ENCODE peak calls at places on chromosomes 1 and 21, in four cellular contexts. One of them, this sample, is unnamed.

GRCh38 chr1:46524843-46525242 is 26.6 kb downstream of the KNCN start:
- DNase-seq in HCT116: no peak
- DNase-seq in HepG2: no peak
- DNase-seq in K562: no peak
- DNase-seq in this sample: no peak

GRCh38 chr1:164983023-164983650 is 373.4 kb downstream of the LMX1A start:
- DNase-seq in HCT116: no peak
- DNase-seq in K562: no peak
- DNase-seq in HepG2: no peak
- DNase-seq in this sample: no peak

GRCh38 chr1:204989266-204990058 is 53.5 kb upstream of the CNTN2 start:
- DNase-seq in HepG2: peak; percentile 46
- DNase-seq in K562: peak; percentile 71
- DNase-seq in HCT116: peak; percentile 45
- DNase-seq in this sample: peak; percentile 95

GRCh38 chr1:55816456-55816794 is 601.3 kb upstream of the USP24 start:
- DNase-seq in HCT116: no peak
- DNase-seq in HepG2: no peak
- DNase-seq in K562: no peak
- DNase-seq in this sample: no peak

GRCh38 chr1:224543453-224543852 is 72.7 kb upstream of the CNIH3 start:
- DNase-seq in K562: no peak
- DNase-seq in HepG2: no peak
- DNase-seq in HCT116: no peak
- DNase-seq in this sample: no peak

GRCh38 chr1:234875953-234876814 is 252.5 kb downstream of the TOMM20 start:
- DNase-seq in HepG2: peak; percentile 98
- DNase-seq in K562: peak; percentile 99
- DNase-seq in HCT116: no peak
- DNase-seq in this sample: no peak

GRCh38 chr1:97904528-97904927 is 16.3 kb downstream of the DPYD start:
- DNase-seq in HCT116: no peak
- DNase-seq in K562: no peak
- DNase-seq in HepG2: no peak
- DNase-seq in this sample: no peak

GRCh38 chr1:21635138-21635535 is 34.0 kb downstream of the RAP1GAP start:
- DNase-seq in HepG2: no peak
- DNase-seq in HCT116: no peak
- DNase-seq in K562: no peak
- DNase-seq in this sample: no peak

GRCh38 chr21:35508389-35508888 is 459.3 kb upstream of the RUNX1 start:
- DNase-seq in HepG2: peak; percentile 72
- DNase-seq in K562: peak; percentile 84
- DNase-seq in HCT116: peak; percentile 58
- DNase-seq in this sample: no peak

GRCh38 chr21:42440187-42440792 is 36.6 kb downstream of the UBASH3A start:
- DNase-seq in HCT116: no peak
- DNase-seq in K562: no peak
- DNase-seq in HepG2: no peak
- DNase-seq in this sample: no peak

GRCh38 chr1:54404939-54405880 is 984 bp downstream of the SSBP3 start:
- DNase-seq in HCT116: no peak
- DNase-seq in K562: peak; percentile 54
- DNase-seq in HepG2: no peak
- DNase-seq in this sample: peak; percentile 71

GRCh38 chr1:87594736-87595383 is 266.2 kb downstream of the LMO4 start:
- DNase-seq in HepG2: no peak
- DNase-seq in HCT116: no peak
- DNase-seq in K562: no peak
- DNase-seq in this sample: no peak
- TF ChIP-seq ELF1 in HepG2: no peak
- TF ChIP-seq ELF1 in HCT116: no peak
- TF ChIP-seq ELF1 in K562: no peak
- TF ChIP-seq ELF1 in this sample: no peak

GRCh38 chr1:220887868-220888664 is 8.8 kb downstream of the HLX start:
- DNase-seq in K562: no peak
- DNase-seq in HCT116: no peak
- DNase-seq in HepG2: no peak
- DNase-seq in this sample: peak; percentile 58
- TF ChIP-seq ELF1 in K562: no peak
- TF ChIP-seq ELF1 in HCT116: no peak
- TF ChIP-seq ELF1 in HepG2: no peak
- TF ChIP-seq ELF1 in this sample: no peak

GRCh38 chr1:154191990-154192450 is at the start of gene TPM3:
- DNase-seq in HepG2: no peak
- DNase-seq in HCT116: no peak
- DNase-seq in K562: no peak
- DNase-seq in this sample: no peak
- TF ChIP-seq ELF1 in HepG2: no peak
- TF ChIP-seq ELF1 in HCT116: no peak
- TF ChIP-seq ELF1 in K562: no peak
- TF ChIP-seq ELF1 in this sample: no peak

GRCh38 chr1:225770586-225771248 is 6.9 kb upstream of the SRP9 start:
- DNase-seq in HCT116: no peak
- DNase-seq in HepG2: peak; percentile 48
- DNase-seq in K562: no peak
- DNase-seq in this sample: no peak

GRCh38 chr1:225774276-225775147 is 3.1 kb upstream of the SRP9 start:
- DNase-seq in HepG2: no peak
- DNase-seq in K562: no peak
- DNase-seq in HCT116: no peak
- DNase-seq in this sample: no peak

GRCh38 chr1:225771661-225772322 is 5.8 kb upstream of the SRP9 start:
- DNase-seq in K562: no peak
- DNase-seq in HCT116: no peak
- DNase-seq in HepG2: no peak
- DNase-seq in this sample: no peak

GRCh38 chr1:225772323-225772768 is 5.3 kb upstream of the SRP9 start:
- DNase-seq in K562: peak; percentile 90
- DNase-seq in HCT116: peak; percentile 79
- DNase-seq in HepG2: peak; percentile 86
- DNase-seq in this sample: peak; percentile 79

DNA sequence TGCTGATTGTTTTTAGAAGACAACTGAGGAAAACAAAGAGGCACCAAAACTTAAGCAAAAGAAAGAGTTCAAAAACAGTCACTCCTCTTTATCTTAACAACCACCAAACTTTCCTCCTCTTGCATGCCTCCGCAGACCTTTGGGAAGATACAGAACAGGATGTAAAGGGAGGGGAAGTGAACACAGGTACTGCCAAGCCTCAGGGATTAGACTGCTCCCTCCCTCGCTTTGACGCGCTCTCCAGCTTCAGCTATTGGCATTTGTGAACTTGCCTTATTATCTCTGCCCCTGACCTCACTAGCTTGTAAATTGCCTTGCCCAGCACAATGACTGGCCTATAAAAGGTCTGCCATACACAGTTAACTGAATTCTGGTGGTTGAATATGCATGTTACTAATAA is 4.8 kb upstream of the SRP9 start:
- DNase-seq in HepG2: no peak
- DNase-seq in K562: no peak
- DNase-seq in HCT116: no peak
- DNase-seq in this sample: no peak
- TF ChIP-seq ELF1 in HepG2: no peak
- TF ChIP-seq ELF1 in K562: no peak
- TF ChIP-seq ELF1 in HCT116: no peak
- TF ChIP-seq ELF1 in this sample: no peak

DNA sequence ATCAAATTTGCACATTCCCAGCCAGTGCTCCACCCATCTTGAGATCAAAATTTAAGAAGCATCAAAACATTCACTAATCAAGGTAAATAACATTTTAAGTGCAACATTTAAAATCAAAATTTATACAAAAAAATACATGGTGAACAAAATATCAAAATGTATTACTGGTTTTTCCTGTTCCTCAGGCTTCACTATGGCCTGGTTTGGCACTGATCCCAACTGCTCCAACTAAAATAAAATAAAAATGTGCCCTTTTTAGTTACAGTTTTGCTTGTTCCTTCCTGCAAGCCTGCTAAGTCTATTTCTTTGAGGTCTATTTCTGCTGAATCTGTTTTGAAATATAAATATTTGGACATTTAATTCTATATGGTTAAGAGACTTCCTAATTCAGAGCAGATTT is 54.9 kb downstream of the ADAMTS1 start:
- DNase-seq in HCT116: no peak
- DNase-seq in K562: no peak
- DNase-seq in HepG2: no peak
- DNase-seq in this sample: no peak
- TF ChIP-seq ELF1 in HCT116: no peak
- TF ChIP-seq ELF1 in K562: no peak
- TF ChIP-seq ELF1 in HepG2: no peak
- TF ChIP-seq ELF1 in this sample: no peak

DNA sequence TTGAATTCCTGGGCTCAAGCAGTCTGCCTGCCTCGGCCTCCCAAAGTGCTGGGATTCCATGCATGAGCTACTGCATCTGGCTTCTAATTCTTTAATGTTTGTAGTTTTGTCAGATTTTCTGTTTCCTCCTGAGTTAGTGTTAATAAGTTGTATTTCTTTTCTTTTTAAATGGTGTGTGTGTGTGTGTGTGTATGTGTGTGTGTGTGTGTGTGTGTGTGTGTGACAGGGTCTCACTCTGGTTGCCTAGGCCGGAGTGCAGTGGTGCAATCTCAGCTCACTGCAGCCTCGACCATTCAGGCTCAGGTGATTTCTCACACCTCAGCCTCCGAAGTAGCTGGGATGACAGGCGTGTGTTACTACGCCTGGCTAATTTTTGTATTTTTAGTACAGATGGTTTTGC is 50.2 kb downstream of the ADARB1 start:
- DNase-seq in HepG2: no peak
- DNase-seq in K562: no peak
- DNase-seq in HCT116: no peak
- DNase-seq in this sample: no peak
- TF ChIP-seq ELF1 in HepG2: no peak
- TF ChIP-seq ELF1 in K562: no peak
- TF ChIP-seq ELF1 in HCT116: no peak
- TF ChIP-seq ELF1 in this sample: no peak

GRCh38 chr1:74812180-74812541 is 79.2 kb downstream of the TYW3 start:
- DNase-seq in HepG2: no peak
- DNase-seq in HCT116: no peak
- DNase-seq in K562: no peak
- DNase-seq in this sample: no peak

DNA sequence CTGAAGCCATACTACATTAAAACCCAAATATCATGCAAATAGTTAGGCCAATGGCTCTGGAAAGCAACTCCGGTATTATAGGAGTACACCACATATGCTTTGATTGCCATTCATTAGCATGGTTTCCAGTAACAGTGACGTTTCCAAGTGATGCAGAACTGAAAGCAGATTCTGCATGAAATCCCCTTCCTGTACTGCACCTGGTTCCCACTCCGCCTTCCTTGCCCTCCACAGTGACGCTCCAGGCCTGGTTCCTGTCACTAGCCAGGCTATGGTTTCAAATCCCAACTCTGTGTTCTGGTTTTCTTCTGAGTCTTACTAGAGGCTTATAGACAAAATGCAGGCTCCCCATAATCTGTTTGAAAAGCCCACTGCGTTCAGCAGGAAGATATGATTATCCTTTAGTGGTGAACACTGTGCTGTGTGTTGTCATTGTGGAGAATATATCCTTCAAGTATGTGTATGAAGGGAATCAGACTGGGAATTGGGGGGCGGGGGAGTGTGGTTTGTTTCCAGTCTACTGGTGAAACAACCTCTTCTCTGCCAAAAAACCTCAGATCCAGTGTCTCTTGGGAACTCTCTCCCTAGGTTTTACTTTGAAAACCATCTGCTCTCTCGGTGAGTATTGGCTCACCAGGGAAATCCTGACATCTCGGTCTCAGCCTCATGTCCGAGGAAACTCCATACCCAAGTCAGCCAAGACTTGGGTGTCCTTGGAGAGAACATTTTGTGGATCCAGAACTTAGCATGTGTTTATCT is 78.6 kb downstream of the TYW3 start:
- DNase-seq in HepG2: no peak
- DNase-seq in K562: no peak
- DNase-seq in HCT116: no peak
- DNase-seq in this sample: no peak
- TF ChIP-seq ELF1 in HepG2: no peak
- TF ChIP-seq ELF1 in K562: no peak
- TF ChIP-seq ELF1 in HCT116: no peak
- TF ChIP-seq ELF1 in this sample: no peak

This sample was measured in SK-N-SH.